ENCODE peak calls at places on chromosome 1, in four cellular contexts. X, E, I and Y are unnamed samples. For H3K9me3 and H3K36me3, the result is how much of the 10 kb centered on the place peaks cover.

GRCh38 chr1:208047975-208048374 is 137.1 kb upstream of the CD34 start:
- DNase-seq in I (no peak), E (no peak), X (no peak), Y (no peak)

GRCh38 chr1:25031601-25031965 is 101.5 kb upstream of the RUNX3 start:
- DNase-seq in X (no peak), I (no peak), E (no peak), Y (no peak)

GRCh38 chr1:154414606-154415005 is 9.5 kb downstream of the IL6R start:
- DNase-seq in X (no peak), E (no peak), I (peak), Y (no peak)

GRCh38 chr1:20430355-20431290 is 55.4 kb downstream of the CAMK2N1 start:
- DNase-seq in E (no peak), X (no peak), I (no peak), Y (no peak)

GRCh38 chr1:22245100-22245650 is 102.3 kb upstream of the WNT4 start:
- DNase-seq in X (no peak), I (no peak), E (no peak), Y (no peak)

GRCh38 chr1:206098242-206098919 is 18.8 kb downstream of the AVPR1B start:
- DNase-seq in E (no peak), X (no peak), I (no peak), Y (no peak)

GRCh38 chr1:222084048-222084447 is 342.2 kb upstream of the DUSP10 start:
- DNase-seq in I (no peak), E (no peak), X (no peak), Y (no peak)

GRCh38 chr1:181630838-181631237 is 147.5 kb downstream of the CACNA1E start:
- DNase-seq in I (no peak), X (no peak), E (no peak), Y (no peak)

GRCh38 chr1:203306970-203307541 is 1.7 kb downstream of the BTG2 start:
- DNase-seq in X (no peak), I (peak), E (no peak), Y (no peak)

GRCh38 chr1:211831558-211832323 is 1.2 kb upstream of the LPGAT1 start:
- DNase-seq in I (no peak), E (no peak), X (no peak), Y (no peak)

GRCh38 chr1:238898856-238899255 is 487.5 kb upstream of the CHRM3 start:
- DNase-seq in E (no peak), X (no peak), I (no peak), Y (no peak)

DNA sequence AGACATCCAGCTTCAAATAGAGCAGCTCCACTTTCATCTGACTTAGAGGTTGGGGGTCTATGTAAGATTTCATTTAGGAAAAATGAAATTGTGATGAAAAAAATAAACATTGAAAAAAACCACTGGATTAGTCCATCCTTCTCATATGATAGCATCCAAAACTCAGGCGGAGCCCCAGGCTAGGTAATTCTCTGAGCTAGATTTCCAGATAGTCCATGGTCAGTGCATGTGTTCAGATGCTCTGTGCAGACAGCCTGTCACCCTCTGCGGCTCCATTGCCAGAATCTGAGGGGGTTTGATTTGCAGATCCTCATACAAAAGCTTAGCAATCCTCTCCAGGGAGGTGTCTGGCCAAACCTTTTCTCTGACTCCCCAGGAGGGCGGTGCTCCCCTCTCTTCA is 49.2 kb downstream of the C8B start:
- DNase-seq in E (no peak), X (no peak), I (no peak), Y (no peak)
- H3K9me3 ChIP-seq in E (under half), X (under half), I (under half), Y (under half)

GRCh38 chr1:2515763-2516080 is 10.7 kb downstream of the PANK4 start:
- DNase-seq in I (no peak), X (no peak), E (no peak), Y (no peak)
- H3K36me3 ChIP-seq in I (under half), X (half or more), E (half or more), Y (under half)

GRCh38 chr1:2832506-2833453 is 31.3 kb upstream of the TTC34 start:
- DNase-seq in I (no peak), X (no peak), E (no peak), Y (no peak)

GRCh38 chr1:2828586-2829250 is 27.2 kb upstream of the TTC34 start:
- DNase-seq in E (no peak), X (no peak), I (no peak), Y (no peak)

GRCh38 chr1:2831596-2832212 is 30.2 kb upstream of the TTC34 start:
- DNase-seq in I (no peak), X (no peak), E (no peak), Y (no peak)

GRCh38 chr1:2829846-2830615 is 28.5 kb upstream of the TTC34 start:
- DNase-seq in X (no peak), I (no peak), E (no peak), Y (no peak)

DNA sequence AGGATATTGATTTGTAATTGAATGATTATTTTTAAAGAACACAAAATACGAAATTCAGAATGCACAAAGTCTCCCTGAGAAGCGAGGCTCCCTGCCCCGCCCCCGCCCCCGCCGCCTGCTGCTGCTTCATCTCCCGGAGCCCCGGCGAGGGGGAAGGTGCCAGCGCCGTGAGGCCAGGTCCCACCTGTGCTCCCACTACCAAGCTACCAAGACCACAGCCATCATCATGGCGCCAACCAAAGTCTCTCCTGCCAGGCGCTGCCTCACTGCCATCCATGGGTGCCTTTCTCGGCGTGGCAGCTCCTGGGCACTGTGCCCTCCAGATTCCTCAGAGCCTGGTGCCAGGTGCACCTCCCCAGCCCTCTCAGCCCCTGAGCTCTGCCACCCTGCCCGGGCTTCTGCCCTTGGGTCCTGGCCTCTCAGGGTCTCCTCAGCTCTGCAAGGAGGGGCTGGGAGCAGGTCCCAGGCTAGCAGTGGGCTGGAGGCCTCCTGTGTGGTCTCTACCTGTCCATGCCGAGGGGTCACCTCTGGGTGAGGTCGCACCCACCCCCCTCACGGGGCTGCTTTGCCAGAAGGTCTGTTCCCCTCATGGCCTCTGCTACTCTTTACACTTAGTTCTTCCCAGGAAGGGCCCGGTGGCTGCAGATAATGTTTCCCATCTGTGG is 29.4 kb upstream of the TTC34 start:
- DNase-seq in E (no peak), I (no peak), X (no peak), Y (no peak)
- H3K9me3 ChIP-seq in E (under half), I (under half), X (under half), Y (under half)

DNA sequence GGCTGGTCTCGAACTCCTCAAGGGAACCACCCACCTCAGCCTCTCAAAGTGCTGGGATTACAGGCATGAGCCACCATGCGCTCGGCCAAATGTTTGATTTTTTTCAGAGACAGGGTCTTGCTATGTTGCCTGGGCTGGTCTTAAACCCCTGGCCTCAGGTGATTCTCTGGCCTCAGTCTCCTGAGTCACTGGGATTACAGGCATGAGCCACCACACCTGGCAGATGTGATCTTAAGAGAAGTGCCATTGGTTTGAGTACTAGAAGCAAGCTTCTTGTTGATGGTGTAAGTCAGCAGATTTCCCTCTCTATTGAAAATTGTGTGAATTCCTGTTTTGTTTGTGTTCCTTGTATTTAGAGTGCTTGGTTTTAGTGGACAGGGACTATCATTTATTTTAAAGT is 5.2 kb downstream of the CAP1 start:
- DNase-seq in E (no peak), X (no peak), I (no peak), Y (no peak)
- H3K36me3 ChIP-seq in E (under half), X (under half), I (under half), Y (under half)

GRCh38 chr1:187374130-187374529 is 545.4 kb downstream of the PLA2G4A start:
- DNase-seq in X (no peak), E (no peak), I (no peak), Y (no peak)

DNA sequence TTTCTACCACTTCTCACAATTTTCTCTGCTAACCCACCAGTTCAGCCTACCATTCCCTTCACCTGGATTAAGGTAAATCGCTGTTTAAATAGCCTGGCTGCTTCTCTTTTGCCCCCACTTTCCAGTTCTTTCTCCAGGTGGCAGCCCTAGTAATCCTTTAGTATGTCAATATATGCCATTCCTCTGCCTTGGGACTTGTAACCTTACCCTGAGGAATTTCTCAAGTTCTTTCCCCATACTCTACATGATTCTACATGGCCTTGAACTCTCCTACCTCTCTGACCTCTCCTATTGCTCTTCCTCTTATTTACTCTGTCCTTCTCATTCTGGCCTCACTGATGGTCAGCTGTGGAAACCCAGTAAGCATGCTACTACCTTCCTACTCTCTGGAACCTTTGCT is 546.0 kb downstream of the PLA2G4A start:
- DNase-seq in I (no peak), X (no peak), E (no peak), Y (no peak)
- H3K9me3 ChIP-seq in I (under half), X (under half), E (under half), Y (under half)

GRCh38 chr1:35466120-35466519 is 91.1 kb downstream of the KIAA0319L start:
- DNase-seq in I (no peak), E (no peak), X (no peak), Y (no peak)

GRCh38 chr1:35476099-35476674 is 81.0 kb downstream of the KIAA0319L start:
- DNase-seq in X (no peak), I (no peak), E (no peak), Y (no peak)

GRCh38 chr1:35475356-35475755 is 81.8 kb downstream of the KIAA0319L start:
- DNase-seq in I (no peak), X (no peak), E (no peak), Y (no peak)

GRCh38 chr1:35470964-35471613 is 86.1 kb downstream of the KIAA0319L start:
- DNase-seq in E (no peak), I (no peak), X (no peak), Y (no peak)
- H3K36me3 ChIP-seq in E (under half), I (under half), X (under half), Y (under half)

GRCh38 chr1:227532019-227532619 is 31.2 kb upstream of the ZNF678 start:
- DNase-seq in X (no peak), E (no peak), I (no peak), Y (no peak)
- H3K9me3 ChIP-seq in X (under half), E (half or more), I (under half), Y (under half)